ENCODE peak calls at places on chromosome 9, in five cellular contexts. G, H, W, O and A are unnamed samples.
A peak's percentile ranks its signal among the peaks of the same experiment; 100 is the strongest.

GRCh38 chr9:126682928-126683697 is 69.4 kb downstream of the LMX1B start:
- DNase-seq in H (no peak), O (no peak), W (peak; percentile 20), G (peak; percentile 75), A (no peak)

GRCh38 chr9:136525841-136526499 is 19.9 kb downstream of the NOTCH1 start:
- DNase-seq in W (no peak), G (no peak), O (no peak), H (no peak), A (no peak)

GRCh38 chr9:137163101-137163661 is 6.7 kb downstream of the LRRC26 start:
- DNase-seq in W (no peak), G (no peak), O (no peak), H (no peak), A (peak; percentile 96)

GRCh38 chr9:127728808-127729207 is 6.3 kb downstream of the TOR2A start:
- DNase-seq in O (no peak), H (no peak), W (no peak), G (no peak), A (peak; percentile 73)

GRCh38 chr9:18689881-18690280 is 215.9 kb downstream of the ADAMTSL1 start:
- DNase-seq in H (no peak), O (no peak), W (no peak), G (no peak), A (no peak)

GRCh38 chr9:114220129-114220541 is 64.8 kb downstream of the COL27A1 start:
- DNase-seq in G (no peak), O (no peak), H (peak; percentile 66), W (peak; percentile 59), A (peak; percentile 65)

GRCh38 chr9:5870691-5871090 is 20.0 kb upstream of the MLANA start:
- DNase-seq in O (no peak), H (no peak), W (no peak), G (no peak), A (peak; percentile 42)

GRCh38 chr9:84754896-84755295 is 85.4 kb downstream of the NTRK2 start:
- DNase-seq in O (no peak), W (no peak), G (no peak), H (no peak), A (no peak)

GRCh38 chr9:15423328-15423985 is 781 bp downstream of the SNAPC3 start:
- DNase-seq in W (peak; percentile 58), O (no peak), G (no peak), H (no peak), A (peak; percentile 84)

GRCh38 chr9:75803130-75803529 is 87.3 kb upstream of the PCSK5 start:
- DNase-seq in G (no peak), W (peak; percentile 44), H (no peak), O (no peak), A (no peak)

GRCh38 chr9:101840694-101841188 is 102.3 kb upstream of the GRIN3A start:
- DNase-seq in W (no peak), G (no peak), O (no peak), H (no peak), A (no peak)

GRCh38 chr9:114081441-114082016 is 3.4 kb upstream of the AMBP start:
- DNase-seq in H (no peak), G (no peak), W (no peak), O (no peak), A (peak; percentile 17)

GRCh38 chr9:131276107-131276888 is at the start of gene FAM78A:
- DNase-seq in W (no peak), H (no peak), G (peak; percentile 47), O (peak; percentile 28), A (peak; percentile 93)

GRCh38 chr9:70069734-70070133 is 26.1 kb downstream of the MAMDC2 start:
- DNase-seq in H (no peak), G (no peak), W (no peak), O (no peak), A (no peak)

GRCh38 chr9:16912197-16912596 is 41.7 kb upstream of the BNC2 start:
- DNase-seq in O (no peak), W (peak; percentile 47), H (no peak), G (no peak), A (no peak)

GRCh38 chr9:14018061-14018460 is 295.9 kb downstream of the NFIB start:
- DNase-seq in O (no peak), H (peak; percentile 4), W (peak; percentile 85), G (no peak), A (no peak)

GRCh38 chr9:64015136-64015535 is 1269.9 kb downstream of the FOXD4L5 start:
- DNase-seq in O (no peak), W (no peak), G (no peak), H (no peak), A (peak; percentile 15)
- H3K4me3 ChIP-seq in O (no peak overlapping the region), W (no peak overlapping the region), G (no peak overlapping the region), H (no peak overlapping the region), A (no peak overlapping the region)

GRCh38 chr9:83219154-83219923 is 156.4 kb upstream of the RASEF start:
- DNase-seq in G (peak; percentile 85), W (peak; percentile 69), H (no peak), O (no peak), A (peak; percentile 85)
- H3K4me3 ChIP-seq in G (peak overlapping the region; percentile 46), W (peak overlapping the region; percentile 70), H (peak overlapping the region; percentile 45), O (no peak overlapping the region), A (peak overlapping the region; percentile 74)

GRCh38 chr9:109134167-109134578 is 14.4 kb upstream of the TMEM245 start:
- DNase-seq in O (no peak), W (no peak), H (no peak), G (no peak), A (no peak)
- H3K4me3 ChIP-seq in O (no peak overlapping the region), W (no peak overlapping the region), H (no peak overlapping the region), G (no peak overlapping the region), A (no peak overlapping the region)

DNA sequence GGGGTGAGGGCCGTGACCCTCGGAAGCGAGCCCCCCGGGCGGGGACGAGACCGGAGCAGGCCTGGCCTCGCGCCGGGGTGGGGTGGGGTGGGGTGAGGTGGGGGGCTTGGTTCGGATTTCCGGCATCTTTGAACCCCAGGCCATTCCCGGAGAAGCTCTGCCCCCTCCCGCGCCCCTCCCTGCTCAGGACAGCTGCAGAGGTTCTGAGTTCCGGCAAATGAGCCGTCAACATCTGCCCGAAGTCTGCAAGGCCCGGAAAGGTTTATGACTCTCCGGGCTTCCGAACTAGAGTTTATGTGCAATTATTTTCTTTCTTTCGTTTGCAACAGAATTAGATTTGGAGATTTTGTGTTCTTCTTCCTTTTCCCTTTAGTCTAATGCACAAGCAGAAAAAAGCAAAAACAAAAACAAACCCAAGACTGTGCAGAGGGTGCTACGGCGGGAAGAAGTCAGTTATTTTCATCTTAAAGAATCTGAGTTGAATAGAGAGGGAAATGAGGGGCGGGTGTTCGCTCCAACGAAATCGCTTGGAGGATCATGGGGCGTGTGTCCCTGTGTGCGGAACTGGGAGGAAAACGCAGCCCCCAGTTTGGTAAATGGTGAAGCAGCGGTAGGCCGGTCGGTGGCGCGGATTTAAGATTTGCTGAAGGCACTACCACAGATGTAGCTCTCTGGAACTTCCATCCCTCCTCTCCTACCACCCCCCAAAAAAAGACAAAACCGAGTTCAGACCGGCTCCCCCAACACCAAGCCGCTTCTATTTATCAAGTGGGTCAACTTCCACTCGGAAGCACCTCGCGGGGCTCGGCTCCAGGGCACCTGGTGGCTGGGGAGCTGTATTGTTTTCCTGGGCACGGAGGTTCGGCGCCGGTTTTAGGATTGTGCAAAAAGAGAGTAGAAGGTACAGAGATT is 4.8 kb downstream of the LHX2 start:
- DNase-seq in W (no peak), G (no peak), O (no peak), H (no peak), A (peak; percentile 84)
- H3K4me3 ChIP-seq in W (no peak overlapping the region), G (no peak overlapping the region), O (no peak overlapping the region), H (no peak overlapping the region), A (no peak overlapping the region)

GRCh38 chr9:109641079-109641659 is 138.8 kb upstream of the PALM2AKAP2 start:
- DNase-seq in H (no peak), G (no peak), W (peak; percentile 8), O (no peak), A (peak; percentile 54)
- H3K4me3 ChIP-seq in H (peak overlapping the region; percentile 48), G (peak overlapping the region; percentile 22), W (peak overlapping the region; percentile 33), O (no peak overlapping the region), A (peak overlapping the region; percentile 68)

DNA sequence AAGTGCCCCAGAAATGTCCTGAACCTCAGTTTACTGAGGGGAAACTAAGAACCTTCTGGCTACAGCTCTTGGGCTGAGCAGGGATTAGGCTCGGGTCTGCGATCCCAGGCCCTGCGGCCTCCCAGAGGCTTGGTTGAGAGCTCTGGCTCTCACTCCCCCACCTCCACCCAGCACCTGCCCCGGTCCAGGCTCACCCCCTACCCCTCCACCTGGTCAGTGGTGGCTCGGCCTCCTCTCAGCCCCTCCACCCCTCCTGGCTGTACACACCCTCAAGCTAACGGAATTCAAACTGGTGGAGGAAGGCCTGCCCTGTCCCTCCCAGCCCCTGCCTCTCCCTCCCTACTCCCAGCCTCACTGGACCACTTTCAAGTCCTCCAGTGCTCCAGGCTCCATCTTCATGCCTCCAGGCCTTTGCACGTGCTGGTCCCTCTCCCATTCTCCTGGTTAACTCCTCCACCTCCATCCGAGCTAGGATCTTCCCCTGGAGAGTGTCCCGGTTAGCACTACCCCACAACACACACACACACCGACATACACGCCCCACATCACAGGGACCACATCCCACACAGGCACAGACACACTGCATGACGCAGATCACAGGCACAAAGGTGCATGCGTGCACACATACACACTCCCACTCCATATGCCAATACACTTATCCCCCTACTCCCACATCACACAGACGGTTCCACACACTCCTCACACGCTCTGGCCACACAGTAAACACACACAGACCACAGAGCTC is 130.9 kb downstream of the C9orf50 start:
- DNase-seq in W (no peak), G (peak; percentile 63), O (peak; percentile 33), H (no peak), A (peak; percentile 76)
- H3K4me3 ChIP-seq in W (peak overlapping the region; percentile 32), G (peak overlapping the region; percentile 53), O (peak overlapping the region; percentile 86), H (peak overlapping the region; percentile 52), A (peak overlapping the region; percentile 65)